ENCODE peak calls at places on chromosomes 5 and 9, in six cellular contexts. G is stimulated activated CD4-positive, alpha-beta T cell treated with anti-CD3 and anti-CD28 coated beads, Interleukin-4, amount 100 ng/mL, for 1 hour; H is PC-3; S is putamen; N is fibroblast of pulmonary artery; J is nephron progenitor cell. W is an unnamed sample.

GRCh38 chr5:71663570-71663969 is 55.5 kb upstream of the CARTPT start:
- DNase-seq in G (no peak), H (no peak), S (no peak), N (no peak), J (no peak), W (no peak)

GRCh38 chr9:37908698-37909186 is 4.8 kb upstream of the SLC25A51 start:
- DNase-seq in G (no peak), H (peak), S (no peak), N (peak), J (no peak), W (no peak)

GRCh38 chr5:36683821-36684434 is 77.5 kb downstream of the SLC1A3 start:
- DNase-seq in G (no peak), H (no peak), S (peak), N (peak), J (peak), W (peak)

GRCh38 chr9:74304598-74304997 is 192.5 kb upstream of the RORB start:
- DNase-seq in G (no peak), H (no peak), S (no peak), N (no peak), J (no peak), W (peak)

GRCh38 chr9:136045595-136046554 is 49.2 kb downstream of the NACC2 start:
- DNase-seq in G (no peak), H (no peak), S (no peak), N (peak), J (no peak), W (no peak)

GRCh38 chr9:8715792-8716191 is 916.2 kb upstream of the DMAC1 start:
- DNase-seq in G (no peak), H (no peak), S (no peak), N (no peak), J (no peak), W (no peak)

GRCh38 chr5:78647838-78648358 is 674 bp downstream of the LHFPL2 start:
- DNase-seq in G (no peak), H (peak), S (peak), N (peak), J (no peak), W (no peak)

GRCh38 chr9:112819635-112820496 is 69.3 kb downstream of the SNX30 start:
- DNase-seq in G (no peak), H (peak), S (peak), N (peak), J (peak), W (peak)

GRCh38 chr9:89009049-89009840 is 18.0 kb downstream of the S1PR3 start:
- DNase-seq in G (no peak), H (no peak), S (no peak), N (no peak), J (no peak), W (no peak)

GRCh38 chr5:96881511-96882115 is 5.3 kb downstream of the ERAP2 start:
- DNase-seq in G (no peak), H (peak), S (no peak), N (peak), J (no peak), W (no peak)

GRCh38 chr9:119963798-119964372 is 594.6 kb upstream of the BRINP1 start:
- DNase-seq in G (no peak), H (peak), S (no peak), N (peak), J (peak), W (no peak)

GRCh38 chr9:114319147-114319546 is 3.8 kb upstream of the ORM1 start:
- DNase-seq in G (no peak), H (no peak), S (peak), N (no peak), J (no peak), W (no peak)

GRCh38 chr9:81490605-81491331 is 198.6 kb downstream of the TLE1 start:
- DNase-seq in G (no peak), H (peak), S (no peak), N (peak), J (no peak), W (no peak)

GRCh38 chr5:179308563-179309382 is 36.5 kb downstream of the ADAMTS2 start:
- DNase-seq in G (no peak), H (no peak), S (no peak), N (no peak), J (no peak), W (no peak)

GRCh38 chr5:112689510-112689909 is 48.2 kb upstream of the APC start:
- DNase-seq in G (no peak), H (no peak), S (no peak), N (peak), J (no peak), W (no peak)

GRCh38 chr9:112051812-112052211 is 123.3 kb downstream of the SUSD1 start:
- DNase-seq in G (no peak), H (no peak), S (no peak), N (no peak), J (no peak), W (peak)

GRCh38 chr9:94623253-94623652 is 16.1 kb downstream of the FBP1 start:
- DNase-seq in G (peak), H (no peak), S (no peak), N (peak), J (peak), W (no peak)

GRCh38 chr5:9468070-9468388 is 77.8 kb downstream of the SEMA5A start:
- DNase-seq in G (no peak), H (peak), S (no peak), N (peak), J (no peak), W (peak)

GRCh38 chr5:142385194-142385593 is 60.4 kb upstream of the SPRY4 start:
- DNase-seq in G (no peak), H (no peak), S (no peak), N (peak), J (no peak), W (no peak)

GRCh38 chr5:66788556-66788955 is 192.4 kb downstream of the MAST4 start:
- DNase-seq in G (no peak), H (no peak), S (no peak), N (no peak), J (no peak), W (no peak)

GRCh38 chr5:55037046-55037771 is 13.2 kb downstream of the GZMK start:
- DNase-seq in G (peak), H (no peak), S (no peak), N (peak), J (no peak), W (no peak)

GRCh38 chr5:88732181-88732633 is 150.8 kb downstream of the MEF2C start:
- DNase-seq in G (no peak), H (no peak), S (no peak), N (peak), J (no peak), W (peak)

GRCh38 chr9:136485651-136486050 is 2.8 kb upstream of the SEC16A start:
- DNase-seq in G (no peak), H (no peak), S (no peak), N (no peak), J (peak), W (no peak)

GRCh38 chr5:137580030-137580429 is 80.9 kb upstream of the SPOCK1 start:
- DNase-seq in G (no peak), H (peak), S (no peak), N (no peak), J (no peak), W (no peak)

GRCh38 chr9:5762421-5762820 is 70.5 kb downstream of the ERMP1 start:
- DNase-seq in G (no peak), H (peak), S (no peak), N (no peak), J (no peak), W (no peak)

GRCh38 chr5:154727361-154727760 is 27.8 kb upstream of the LARP1 start:
- DNase-seq in G (no peak), H (no peak), S (no peak), N (no peak), J (no peak), W (no peak)

GRCh38 chr9:132919609-132920268 is 24.7 kb downstream of the TSC1 start:
- DNase-seq in G (no peak), H (no peak), S (no peak), N (no peak), J (no peak), W (no peak)

GRCh38 chr5:96733771-96734498 is 71.8 kb downstream of the CAST start:
- DNase-seq in G (no peak), H (peak), S (no peak), N (no peak), J (no peak), W (no peak)

GRCh38 chr9:121556580-121556979 is 56.9 kb upstream of the GGTA1 start:
- DNase-seq in G (no peak), H (peak), S (no peak), N (peak), J (no peak), W (no peak)

GRCh38 chr9:113775714-113776113 is 100.4 kb upstream of the ZNF618 start:
- DNase-seq in G (no peak), H (no peak), S (no peak), N (no peak), J (no peak), W (no peak)

GRCh38 chr9:123860603-123861002 is 69.3 kb downstream of the DENND1A start:
- DNase-seq in G (no peak), H (no peak), S (no peak), N (no peak), J (no peak), W (peak)

GRCh38 chr5:19853616-19854240 is 134.3 kb downstream of the CDH18 start:
- DNase-seq in G (no peak), H (peak), S (no peak), N (peak), J (no peak), W (no peak)

GRCh38 chr9:133107961-133108793 is 12.9 kb downstream of the RALGDS start:
- DNase-seq in G (no peak), H (no peak), S (no peak), N (no peak), J (no peak), W (no peak)

GRCh38 chr5:35988529-35988928 is 2.7 kb downstream of the UGT3A1 start:
- DNase-seq in G (no peak), H (no peak), S (no peak), N (no peak), J (no peak), W (no peak)

GRCh38 chr5:179875741-179876667 is 17.4 kb upstream of the MRNIP start:
- DNase-seq in G (no peak), H (no peak), S (no peak), N (no peak), J (no peak), W (no peak)

GRCh38 chr5:56683281-56683680 is 132.1 kb upstream of the MAP3K1 start:
- DNase-seq in G (no peak), H (no peak), S (no peak), N (no peak), J (no peak), W (no peak)

GRCh38 chr5:158074992-158075769 is 216.2 kb upstream of the CLINT1 start:
- DNase-seq in G (peak), H (peak), S (peak), N (peak), J (peak), W (peak)

GRCh38 chr5:61306531-61307195 is 25.4 kb upstream of the ZSWIM6 start:
- DNase-seq in G (no peak), H (no peak), S (no peak), N (peak), J (no peak), W (no peak)

GRCh38 chr5:163105456-163105855 is 331.9 kb upstream of the CCNG1 start:
- DNase-seq in G (no peak), H (peak), S (peak), N (no peak), J (no peak), W (no peak)